ENCODE peak calls at places on chromosomes 13 and 19, in four cellular contexts. P, K, J and H are unnamed samples.

GRCh38 chr13:97224544-97225324 is 2.6 kb downstream of the MBNL2 start:
- DNase-seq in P (no peak), K (no peak), J (peak), H (no peak)

GRCh38 chr13:37141011-37141410 is 35.5 kb upstream of the CSNK1A1L start:
- DNase-seq in J (no peak), P (no peak), K (no peak), H (no peak)

GRCh38 chr13:55160911-55161310 is 1979.8 kb upstream of the PRR20A start:
- DNase-seq in K (no peak), P (no peak), J (no peak), H (no peak)

GRCh38 chr13:103100795-103101194 is 34.6 kb upstream of the SLC10A2 start:
- DNase-seq in K (no peak), J (no peak), P (no peak), H (no peak)

GRCh38 chr19:10270616-10271394 is at the start of gene ICAM1:
- DNase-seq in P (peak), K (no peak), J (peak), H (peak)

GRCh38 chr13:112056739-112057433 is 10.1 kb upstream of the SOX1 start:
- DNase-seq in P (no peak), K (no peak), J (no peak), H (peak)

GRCh38 chr19:2011169-2011568 is 4.3 kb downstream of the BTBD2 start:
- DNase-seq in P (no peak), K (no peak), J (no peak), H (no peak)

GRCh38 chr19:4587527-4587926 is 28.0 kb upstream of the SEMA6B start:
- DNase-seq in P (no peak), J (no peak), K (no peak), H (no peak)

GRCh38 chr13:70523622-70524021 is 415.4 kb upstream of the KLHL1 start:
- DNase-seq in J (no peak), K (no peak), P (no peak), H (no peak)

GRCh38 chr13:29536853-29537252 is 58.6 kb downstream of the SLC7A1 start:
- DNase-seq in J (no peak), K (no peak), P (no peak), H (no peak)

GRCh38 chr13:76969488-76970365 is 21.4 kb downstream of the ACOD1 start:
- DNase-seq in P (no peak), K (no peak), J (no peak), H (no peak)

GRCh38 chr13:28636078-28636477 is 22.9 kb upstream of the POMP start:
- DNase-seq in P (no peak), J (no peak), K (no peak), H (no peak)

GRCh38 chr19:52296400-52296772 is 583 bp upstream of the ZNF480 start:
- DNase-seq in K (peak), J (peak), P (no peak), H (no peak)

GRCh38 chr13:112184851-112185371 is 118.0 kb downstream of the SOX1 start:
- DNase-seq in P (no peak), J (no peak), K (no peak), H (no peak)

GRCh38 chr19:23481043-23481442 is 85.8 kb upstream of the ZNF91 start:
- DNase-seq in P (no peak), K (no peak), J (no peak), H (no peak)

DNA sequence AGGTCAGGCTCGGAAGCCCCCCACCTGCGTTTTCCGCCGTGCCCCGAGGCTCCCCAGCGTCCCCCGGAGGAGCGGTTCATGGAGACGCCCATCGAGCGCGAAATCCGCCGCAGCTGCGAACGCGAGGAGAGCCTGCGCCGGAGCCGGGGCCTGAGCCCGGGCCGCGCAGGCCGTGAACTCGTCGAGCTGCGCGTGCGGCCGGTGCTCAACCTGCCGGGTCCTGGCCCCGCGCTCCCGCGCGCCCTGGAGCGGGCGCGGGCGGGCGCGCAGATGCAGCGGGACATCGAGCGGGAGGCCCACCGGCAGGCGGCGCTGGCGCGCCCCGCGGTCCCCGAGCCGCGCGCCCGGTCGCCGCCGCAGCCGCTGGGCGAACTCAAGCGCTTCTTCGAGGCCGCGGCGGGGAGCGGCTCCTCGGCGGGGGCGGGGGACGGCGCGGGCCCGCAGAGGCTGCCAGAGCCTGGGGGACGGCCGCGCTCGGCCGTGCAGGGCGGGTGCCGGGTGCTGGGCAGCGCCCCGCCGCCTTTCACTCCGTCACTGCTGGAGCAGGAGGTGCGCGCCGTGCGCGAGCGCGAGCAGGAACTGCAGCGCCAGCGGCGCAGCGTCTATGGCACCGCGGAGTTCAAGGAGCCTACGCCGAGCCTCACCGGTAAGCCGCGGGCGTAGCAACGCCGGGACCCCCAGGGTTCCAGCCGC is 792 bp downstream of the MISP3 start:
- DNase-seq in J (no peak), K (peak), P (peak), H (no peak)
- TF ChIP-seq MAFK in J (no peak), K (no peak), P (no peak), H (no peak)

GRCh38 chr19:16930753-16931152 is 42.0 kb downstream of the F2RL3 start:
- DNase-seq in K (no peak), P (no peak), J (no peak), H (no peak)

GRCh38 chr19:16931306-16931705 is 42.5 kb downstream of the F2RL3 start:
- DNase-seq in P (no peak), K (no peak), J (no peak), H (no peak)

GRCh38 chr19:16928351-16928750 is 39.6 kb downstream of the F2RL3 start:
- DNase-seq in K (no peak), P (no peak), J (no peak), H (no peak)

GRCh38 chr19:16928916-16929315 is 40.1 kb downstream of the F2RL3 start:
- DNase-seq in K (no peak), J (no peak), P (no peak), H (no peak)

GRCh38 chr19:16927883-16928282 is 39.1 kb downstream of the F2RL3 start:
- DNase-seq in P (no peak), K (no peak), J (no peak), H (no peak)
- TF ChIP-seq HDAC2 in P (no peak), K (no peak), J (no peak), H (no peak)

DNA sequence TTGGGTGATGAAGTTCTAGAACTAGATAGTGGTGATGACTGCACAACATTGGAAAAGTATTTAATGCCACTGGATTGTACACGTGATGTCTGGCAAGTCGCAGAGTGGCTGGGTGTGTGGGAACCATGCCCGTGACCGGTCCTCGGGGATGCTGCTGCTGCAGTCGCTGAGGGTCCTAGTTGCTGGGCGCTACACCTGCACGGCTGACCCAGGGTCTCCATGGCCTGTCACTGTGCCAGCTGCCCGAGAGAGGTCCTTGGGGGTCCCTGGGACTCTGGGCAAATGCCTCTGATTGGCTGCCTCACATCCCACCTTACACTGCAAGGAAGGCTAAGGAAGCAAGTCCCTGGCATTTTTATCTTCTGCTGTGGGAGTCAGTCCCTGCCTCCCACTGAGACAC is 109.1 kb upstream of the PABPC3 start:
- DNase-seq in J (no peak), K (no peak), P (no peak), H (no peak)
- TF ChIP-seq MAFK in J (no peak), K (no peak), P (no peak), H (no peak)

DNA sequence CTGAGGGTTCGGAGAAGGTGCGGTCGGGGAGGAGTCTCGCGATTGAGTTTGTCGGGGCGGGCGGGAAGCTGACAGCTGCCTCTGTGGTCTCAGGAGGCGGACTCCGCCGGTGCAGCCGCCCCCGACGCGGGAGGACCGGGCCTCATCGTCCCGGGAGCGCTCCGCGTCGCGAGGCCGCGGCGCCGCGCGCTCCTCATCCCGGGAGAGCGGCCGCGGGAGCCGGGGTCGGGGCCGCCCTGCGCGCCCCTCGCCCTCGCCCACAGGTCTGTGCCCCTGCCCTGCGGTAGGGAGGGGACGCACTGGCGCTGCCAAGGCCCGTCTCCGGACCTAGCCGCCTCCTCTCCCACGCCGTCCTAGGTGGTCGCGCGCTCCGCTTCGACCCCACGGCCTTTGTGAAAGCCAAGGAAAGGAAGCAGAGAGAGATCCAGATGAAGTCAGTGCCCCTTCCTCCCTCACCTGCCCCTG is 6.9 kb downstream of the PGLYRP1 start:
- DNase-seq in K (peak), P (no peak), J (no peak), H (no peak)
- TF ChIP-seq HDAC2 in K (no peak), P (no peak), J (no peak), H (no peak)

GRCh38 chr13:72458701-72459100 is 268.7 kb downstream of the MZT1 start:
- DNase-seq in K (no peak), P (no peak), J (no peak), H (no peak)

GRCh38 chr13:72457151-72457550 is 270.3 kb downstream of the MZT1 start:
- DNase-seq in K (no peak), J (no peak), P (no peak), H (no peak)

GRCh38 chr13:72463561-72463960 is 263.9 kb downstream of the MZT1 start:
- DNase-seq in J (no peak), P (no peak), K (no peak), H (no peak)

DNA sequence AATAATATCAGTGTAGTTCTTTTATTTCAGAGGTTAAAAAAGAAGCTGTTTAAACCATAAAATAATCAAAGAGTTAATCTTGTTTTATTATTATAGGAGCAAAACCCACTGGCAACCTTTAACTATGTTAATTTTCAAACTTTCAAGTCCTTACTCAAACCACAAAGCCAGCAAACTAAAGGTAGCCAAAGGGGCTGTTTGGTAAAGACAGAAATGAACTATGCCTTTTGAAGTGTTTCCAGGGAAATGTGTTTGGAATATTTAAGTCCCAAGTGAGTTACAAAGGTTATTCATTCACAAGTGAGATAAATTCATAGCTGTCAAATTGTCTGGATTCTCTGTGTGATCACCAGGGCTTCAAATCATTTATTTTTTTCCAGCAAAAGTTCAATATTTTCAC is 264.7 kb downstream of the MZT1 start:
- DNase-seq in P (no peak), J (no peak), K (no peak), H (no peak)
- TF ChIP-seq MAFK in P (no peak), J (no peak), K (no peak), H (no peak)

DNA sequence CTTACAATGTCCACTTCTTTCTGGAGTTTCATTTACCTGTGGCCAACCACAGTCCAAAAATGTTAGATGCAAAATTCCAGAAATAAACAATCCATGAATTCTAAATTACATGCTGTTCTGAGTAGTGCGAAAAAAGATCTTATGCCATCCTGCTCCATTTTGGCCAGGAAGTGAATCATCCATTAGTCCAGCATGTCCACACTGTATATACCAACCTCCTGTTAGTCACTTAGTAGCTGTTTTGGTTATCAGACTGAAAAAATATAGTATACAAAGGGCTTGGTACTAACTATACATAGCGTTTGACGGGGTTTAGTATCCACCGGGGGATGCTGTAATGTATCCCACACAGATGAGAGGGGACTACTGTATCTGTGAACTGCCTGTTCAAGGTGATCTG is 618.0 kb upstream of the ARGLU1 start:
- DNase-seq in K (no peak), J (no peak), P (no peak), H (no peak)
- TF ChIP-seq HDAC2 in K (no peak), J (no peak), P (no peak), H (no peak)

DNA sequence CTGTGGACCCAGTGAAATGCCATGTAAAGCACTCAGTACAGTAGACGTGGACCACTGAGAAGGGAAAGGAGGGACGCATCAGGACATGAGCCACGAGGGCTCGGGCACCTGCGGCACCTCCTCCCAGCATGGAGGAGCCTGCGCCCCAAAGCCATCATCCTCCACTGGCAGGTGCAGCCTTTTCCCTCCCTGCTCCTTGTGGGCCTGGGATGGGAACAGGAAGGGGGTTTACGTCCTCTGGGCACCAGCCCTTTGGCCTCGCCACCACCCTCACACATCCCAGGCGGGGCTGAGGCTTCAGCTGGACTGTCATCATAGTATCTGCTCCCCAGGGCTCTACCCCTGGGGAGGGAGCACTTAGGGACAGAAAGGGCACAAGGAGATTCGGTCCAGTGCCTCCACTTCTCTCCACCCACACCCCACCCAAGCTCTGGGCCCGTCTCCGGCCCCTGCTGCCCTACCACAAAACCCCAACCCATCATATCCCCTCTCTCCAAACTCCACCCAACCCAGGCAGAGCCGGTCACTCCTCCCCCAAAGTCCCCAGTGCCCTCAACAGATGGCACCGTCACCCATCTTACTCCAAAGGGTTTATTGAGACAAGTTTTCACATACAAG is 2.1 kb upstream of the PRKD2 start:
- DNase-seq in J (no peak), P (no peak), K (no peak), H (no peak)
- TF ChIP-seq MAFK in J (no peak), P (no peak), K (no peak), H (no peak)

GRCh38 chr19:50264483-50265186 is 61.2 kb downstream of the MYH14 start:
- DNase-seq in K (peak), P (peak), J (peak), H (no peak)
- TF ChIP-seq HDAC2 in K (no peak), P (no peak), J (no peak), H (no peak)